ENCODE peak calls at places on chromosomes 1 and 21, in six cellular contexts. One of them, this sample, is unnamed.

GRCh38 chr1:109254621-109255096 is 5.3 kb downstream of the CELSR2 start:
- DNase-seq in IMR-90: no peak
- DNase-seq in H9: no peak
- DNase-seq in mesenchymal stem cell: no peak
- DNase-seq in H1: no peak
- DNase-seq in neuronal stem cell: no peak
- DNase-seq in this sample: no peak

GRCh38 chr1:162091681-162092524 is 22.4 kb downstream of the NOS1AP start:
- DNase-seq in IMR-90: no peak
- DNase-seq in H9: peak; percentile 77
- DNase-seq in mesenchymal stem cell: peak; percentile 62
- DNase-seq in H1: peak; percentile 70
- DNase-seq in neuronal stem cell: no peak
- DNase-seq in this sample: no peak

GRCh38 chr1:239952348-239953307 is 139.1 kb upstream of the FMN2 start:
- DNase-seq in IMR-90: no peak
- DNase-seq in H9: peak; percentile 70
- DNase-seq in mesenchymal stem cell: peak; percentile 1
- DNase-seq in H1: no peak
- DNase-seq in neuronal stem cell: no peak
- DNase-seq in this sample: peak; percentile 56

GRCh38 chr1:192802406-192802805 is 6.4 kb upstream of the RGS2 start:
- DNase-seq in IMR-90: no peak
- DNase-seq in H9: no peak
- DNase-seq in mesenchymal stem cell: no peak
- DNase-seq in H1: no peak
- DNase-seq in neuronal stem cell: no peak
- DNase-seq in this sample: no peak

GRCh38 chr1:162916407-162916806 is 55.4 kb upstream of the CCDC190 start:
- DNase-seq in IMR-90: peak; percentile 86
- DNase-seq in H9: no peak
- DNase-seq in mesenchymal stem cell: peak; percentile 31
- DNase-seq in H1: no peak
- DNase-seq in neuronal stem cell: no peak
- DNase-seq in this sample: peak; percentile 35

GRCh38 chr1:117527566-117528102 is 78.2 kb upstream of the TENT5C start:
- DNase-seq in IMR-90: peak; percentile 66
- DNase-seq in H9: no peak
- DNase-seq in mesenchymal stem cell: peak; percentile 13
- DNase-seq in H1: no peak
- DNase-seq in neuronal stem cell: no peak
- DNase-seq in this sample: no peak

GRCh38 chr1:61201035-61201434 is 118.7 kb downstream of the NFIA start:
- DNase-seq in IMR-90: no peak
- DNase-seq in H9: no peak
- DNase-seq in mesenchymal stem cell: no peak
- DNase-seq in H1: no peak
- DNase-seq in neuronal stem cell: no peak
- DNase-seq in this sample: no peak

GRCh38 chr1:219304227-219305226 is 130.8 kb downstream of the LYPLAL1 start:
- DNase-seq in IMR-90: peak; percentile 67
- DNase-seq in H9: no peak
- DNase-seq in mesenchymal stem cell: no peak
- DNase-seq in H1: no peak
- DNase-seq in neuronal stem cell: no peak
- DNase-seq in this sample: peak; percentile 73

GRCh38 chr1:234598974-234599616 is 10.9 kb downstream of the IRF2BP2 start:
- DNase-seq in IMR-90: no peak
- DNase-seq in H9: no peak
- DNase-seq in mesenchymal stem cell: peak; percentile 54
- DNase-seq in H1: no peak
- DNase-seq in neuronal stem cell: no peak
- DNase-seq in this sample: peak; percentile 73

GRCh38 chr1:224131253-224131652 is 17.3 kb downstream of the FBXO28 start:
- DNase-seq in IMR-90: no peak
- DNase-seq in H9: no peak
- DNase-seq in mesenchymal stem cell: no peak
- DNase-seq in H1: no peak
- DNase-seq in neuronal stem cell: no peak
- DNase-seq in this sample: no peak

GRCh38 chr1:223531742-223532341 is 133.7 kb downstream of the CAPN8 start:
- DNase-seq in IMR-90: peak; percentile 19
- DNase-seq in H9: peak; percentile 77
- DNase-seq in mesenchymal stem cell: peak; percentile 23
- DNase-seq in H1: peak; percentile 50
- DNase-seq in neuronal stem cell: peak; percentile 44
- DNase-seq in this sample: peak; percentile 60

GRCh38 chr1:156154317-156154749 is 948 bp downstream of the SEMA4A start:
- DNase-seq in IMR-90: no peak
- DNase-seq in H9: no peak
- DNase-seq in mesenchymal stem cell: peak; percentile 50
- DNase-seq in H1: no peak
- DNase-seq in neuronal stem cell: no peak
- DNase-seq in this sample: no peak

GRCh38 chr1:100927276-100927675 is 31.4 kb downstream of the SLC30A7 start:
- DNase-seq in IMR-90: no peak
- DNase-seq in H9: no peak
- DNase-seq in mesenchymal stem cell: no peak
- DNase-seq in H1: no peak
- DNase-seq in neuronal stem cell: no peak
- DNase-seq in this sample: peak; percentile 14

GRCh38 chr1:189429610-189430009 is 1048.1 kb downstream of the BRINP3 start:
- DNase-seq in IMR-90: peak; percentile 52
- DNase-seq in H9: peak; percentile 38
- DNase-seq in mesenchymal stem cell: peak; percentile 1
- DNase-seq in H1: no peak
- DNase-seq in neuronal stem cell: peak; percentile 15
- DNase-seq in this sample: peak; percentile 70

GRCh38 chr1:182110635-182111034 is 49.1 kb upstream of the ZNF648 start:
- DNase-seq in IMR-90: no peak
- DNase-seq in H9: no peak
- DNase-seq in mesenchymal stem cell: no peak
- DNase-seq in H1: no peak
- DNase-seq in neuronal stem cell: no peak
- DNase-seq in this sample: no peak
- H3K4ac ChIP-seq in IMR-90: no peak overlapping the region
- H3K4ac ChIP-seq in H9: no peak overlapping the region
- H3K4ac ChIP-seq in mesenchymal stem cell: no peak overlapping the region
- H3K4ac ChIP-seq in H1: no peak overlapping the region
- H3K4ac ChIP-seq in neuronal stem cell: no peak overlapping the region
- H3K4ac ChIP-seq in this sample: no peak overlapping the region

GRCh38 chr21:41316641-41317392 is at the start of gene FAM3B:
- DNase-seq in IMR-90: no peak
- DNase-seq in H9: peak; percentile 84
- DNase-seq in mesenchymal stem cell: no peak
- DNase-seq in H1: peak; percentile 43
- DNase-seq in neuronal stem cell: peak; percentile 15
- DNase-seq in this sample: peak; percentile 22

GRCh38 chr21:41317458-41317857 is 857 bp downstream of the FAM3B start:
- DNase-seq in IMR-90: no peak
- DNase-seq in H9: no peak
- DNase-seq in mesenchymal stem cell: no peak
- DNase-seq in H1: no peak
- DNase-seq in neuronal stem cell: no peak
- DNase-seq in this sample: no peak

GRCh38 chr21:41315726-41316125 is 875 bp upstream of the FAM3B start:
- DNase-seq in IMR-90: no peak
- DNase-seq in H9: no peak
- DNase-seq in mesenchymal stem cell: no peak
- DNase-seq in H1: no peak
- DNase-seq in neuronal stem cell: no peak
- DNase-seq in this sample: no peak

GRCh38 chr21:41316200-41316599 is 401 bp upstream of the FAM3B start:
- DNase-seq in IMR-90: no peak
- DNase-seq in H9: no peak
- DNase-seq in mesenchymal stem cell: no peak
- DNase-seq in H1: no peak
- DNase-seq in neuronal stem cell: no peak
- DNase-seq in this sample: no peak

GRCh38 chr21:41313765-41314164 is 2.8 kb upstream of the FAM3B start:
- DNase-seq in IMR-90: no peak
- DNase-seq in H9: no peak
- DNase-seq in mesenchymal stem cell: no peak
- DNase-seq in H1: no peak
- DNase-seq in neuronal stem cell: no peak
- DNase-seq in this sample: no peak
- H2AFZ ChIP-seq in IMR-90: no peak overlapping the region
- H2AFZ ChIP-seq in H9: no peak overlapping the region
- H2AFZ ChIP-seq in mesenchymal stem cell: no peak overlapping the region
- H2AFZ ChIP-seq in H1: no peak overlapping the region
- H2AFZ ChIP-seq in neuronal stem cell: no peak overlapping the region
- H2AFZ ChIP-seq in this sample: no peak overlapping the region

DNA sequence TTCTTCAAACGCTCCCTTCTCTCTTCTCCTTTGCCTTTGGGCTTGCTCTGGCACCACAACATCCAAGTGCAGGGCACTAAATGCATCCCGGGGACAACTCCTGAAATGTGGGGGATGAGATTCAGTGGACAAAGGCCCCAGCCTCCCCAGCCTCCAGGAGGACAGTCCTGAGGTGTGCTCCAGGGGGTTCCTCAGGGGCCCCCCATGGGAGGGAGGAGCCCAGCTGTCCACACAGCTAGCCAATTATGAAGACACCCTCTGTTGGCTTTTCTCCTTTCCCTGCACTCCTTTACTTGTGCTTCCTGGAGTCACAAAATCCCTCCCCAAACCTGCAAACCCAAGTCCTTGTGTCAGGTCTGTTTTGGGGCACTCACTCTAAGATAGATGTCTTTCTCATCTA is 735.4 kb downstream of the PTPRU start:
- DNase-seq in IMR-90: no peak
- DNase-seq in H9: no peak
- DNase-seq in mesenchymal stem cell: no peak
- DNase-seq in H1: no peak
- DNase-seq in neuronal stem cell: no peak
- DNase-seq in this sample: no peak
- H3K4ac ChIP-seq in IMR-90: no peak overlapping the region
- H3K4ac ChIP-seq in H9: no peak overlapping the region
- H3K4ac ChIP-seq in mesenchymal stem cell: no peak overlapping the region
- H3K4ac ChIP-seq in H1: no peak overlapping the region
- H3K4ac ChIP-seq in neuronal stem cell: no peak overlapping the region
- H3K4ac ChIP-seq in this sample: no peak overlapping the region

DNA sequence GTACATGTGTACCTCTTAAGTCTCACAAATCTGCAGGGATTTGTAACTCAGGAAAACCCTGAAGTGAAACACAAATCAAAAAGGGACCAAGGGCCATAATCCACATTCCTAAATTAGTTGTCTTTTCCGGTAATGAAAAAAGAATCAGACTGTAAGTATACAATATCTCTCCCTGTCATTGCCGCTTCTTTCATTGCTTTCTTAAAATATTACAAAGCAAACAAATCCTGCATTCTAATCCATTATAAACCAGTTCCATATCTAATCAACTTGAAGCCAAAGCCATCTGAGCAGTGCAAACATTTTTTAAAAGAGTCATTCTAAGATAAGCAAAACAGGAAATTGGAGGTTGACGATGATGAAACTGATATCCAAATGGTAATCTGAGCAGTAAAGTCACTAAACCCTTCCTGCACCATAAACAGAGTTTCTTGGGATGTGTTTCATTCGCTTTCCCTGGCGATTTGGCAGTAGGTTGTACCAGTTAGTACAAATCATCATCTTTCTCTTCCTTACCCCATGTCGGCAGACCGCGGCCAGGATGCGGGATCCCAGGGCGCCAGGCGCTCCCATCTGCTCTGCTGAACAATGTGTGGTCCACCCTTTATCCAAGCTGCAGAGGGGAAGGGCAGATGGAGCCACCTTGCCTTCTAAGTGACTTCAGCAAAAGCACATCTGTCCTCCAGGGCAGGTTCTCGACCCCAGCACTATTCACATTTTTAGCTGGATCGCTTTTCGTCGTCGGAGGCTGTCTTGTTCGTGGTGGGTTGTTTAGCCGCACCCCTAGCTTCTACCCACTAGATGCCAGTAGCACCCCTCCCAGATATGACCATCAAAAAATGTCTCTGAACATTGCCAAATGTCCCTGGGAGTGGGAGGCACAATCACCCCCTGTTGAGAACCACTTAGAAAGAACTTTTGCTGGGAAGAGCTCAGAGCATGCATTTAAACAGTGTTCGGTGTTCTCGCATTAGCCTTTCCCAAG is 58.4 kb upstream of the SIM2 start:
- DNase-seq in IMR-90: peak; percentile 23
- DNase-seq in H9: peak; percentile 35
- DNase-seq in mesenchymal stem cell: peak; percentile 8
- DNase-seq in H1: no peak
- DNase-seq in neuronal stem cell: no peak
- DNase-seq in this sample: peak; percentile 11
- H2AFZ ChIP-seq in IMR-90: no peak overlapping the region
- H2AFZ ChIP-seq in H9: no peak overlapping the region
- H2AFZ ChIP-seq in mesenchymal stem cell: no peak overlapping the region
- H2AFZ ChIP-seq in H1: no peak overlapping the region
- H2AFZ ChIP-seq in neuronal stem cell: no peak overlapping the region
- H2AFZ ChIP-seq in this sample: no peak overlapping the region

DNA sequence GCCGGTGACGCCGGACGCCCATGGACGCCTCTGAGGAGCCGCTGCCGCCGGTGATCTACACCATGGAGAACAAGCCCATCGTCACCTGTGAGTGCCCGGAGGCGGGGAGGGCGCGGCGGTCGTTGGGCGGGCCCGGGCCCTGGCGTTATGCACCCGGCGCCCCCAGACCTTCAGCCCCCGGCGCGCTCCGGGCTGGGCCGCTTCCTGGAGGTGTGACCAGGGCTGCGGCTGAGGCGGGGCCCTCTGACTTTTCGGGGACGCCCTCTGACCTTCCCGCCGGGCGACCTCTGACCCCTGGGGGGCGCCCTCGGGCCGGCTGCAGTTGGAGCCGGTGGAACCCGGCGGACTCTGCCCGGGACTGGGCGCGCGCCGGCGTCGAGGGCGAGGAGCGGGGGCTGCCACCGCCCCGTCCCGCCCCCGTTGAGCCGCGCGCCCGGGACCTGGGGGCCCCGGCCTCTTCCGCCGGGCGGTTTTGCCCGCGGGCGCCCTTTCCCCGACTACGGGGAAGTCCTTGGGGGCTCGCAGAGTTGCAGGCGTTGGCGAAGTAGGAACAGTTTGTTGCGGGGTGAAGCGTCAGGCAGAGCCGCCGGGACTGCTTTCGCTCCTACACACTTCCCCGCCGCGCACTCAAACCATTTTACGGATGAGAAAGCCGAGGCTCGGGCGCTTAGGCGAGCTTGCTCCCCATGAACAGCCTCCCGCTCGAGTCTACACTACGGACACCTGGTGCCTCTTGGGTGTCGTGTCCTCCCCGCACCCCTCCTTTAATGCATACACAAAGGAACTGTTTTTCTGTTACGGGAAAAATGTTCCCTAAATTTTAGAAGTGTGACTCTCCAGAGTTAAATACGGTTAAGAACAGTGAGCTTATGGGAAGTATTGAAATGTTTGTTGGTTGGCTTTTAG is 618 bp downstream of the TRAPPC10 start:
- DNase-seq in IMR-90: peak; percentile 13
- DNase-seq in H9: peak; percentile 86
- DNase-seq in mesenchymal stem cell: peak; percentile 37
- DNase-seq in H1: no peak
- DNase-seq in neuronal stem cell: peak; percentile 71
- DNase-seq in this sample: peak; percentile 44
- H3K4ac ChIP-seq in IMR-90: peak overlapping the region; percentile 47
- H3K4ac ChIP-seq in H9: no peak overlapping the region
- H3K4ac ChIP-seq in mesenchymal stem cell: peak overlapping the region; percentile 82
- H3K4ac ChIP-seq in H1: no peak overlapping the region
- H3K4ac ChIP-seq in neuronal stem cell: no peak overlapping the region
- H3K4ac ChIP-seq in this sample: peak overlapping the region; percentile 94

This sample was measured in trophoblast cell.